ENCODE peak calls at places on chromosomes 3 and 15, in eight cellular contexts. F is Calu3; I is cardiac fibroblast; C is osteoblast; O is iPS-NIHi11; T is progenitor cell of endocrine pancreas; U is osteocyte; E is CD8-positive, alpha-beta T cell. Y is an unnamed sample.

GRCh38 chr15:89171136-89172072 is 50.0 kb downstream of the RLBP1 start:
- DNase-seq in F (peak), I (peak), C (peak), O (peak), T (peak), U (no peak), E (no peak), Y (peak)

GRCh38 chr3:12379640-12380407 is 91.0 kb downstream of the PPARG start:
- DNase-seq in F (no peak), I (no peak), C (no peak), O (no peak), T (no peak), U (no peak), E (no peak), Y (no peak)

GRCh38 chr15:72161351-72162132 is 36.0 kb downstream of the GRAMD2A start:
- DNase-seq in F (no peak), I (no peak), C (peak), O (no peak), T (no peak), U (peak), E (no peak), Y (no peak)

GRCh38 chr3:192958219-192958872 is 40.7 kb upstream of the MB21D2 start:
- DNase-seq in F (no peak), I (no peak), C (no peak), O (no peak), T (no peak), U (no peak), E (no peak), Y (no peak)

GRCh38 chr15:63501256-63502089 is 2.9 kb upstream of the USP3 start:
- DNase-seq in F (peak), I (peak), C (peak), O (peak), T (no peak), U (peak), E (no peak), Y (peak)

GRCh38 chr3:183381673-183382072 is 46.7 kb downstream of the MCF2L2 start:
- DNase-seq in F (no peak), I (no peak), C (no peak), O (no peak), T (no peak), U (no peak), E (no peak), Y (no peak)

GRCh38 chr15:69559440-69560215 is 107.0 kb downstream of the RPLP1 start:
- DNase-seq in F (no peak), I (peak), C (peak), O (no peak), T (no peak), U (no peak), E (no peak), Y (no peak)

GRCh38 chr3:132253262-132253878 is 63.8 kb upstream of the ACP3 start:
- DNase-seq in F (peak), I (peak), C (peak), O (peak), T (no peak), U (no peak), E (no peak), Y (no peak)

GRCh38 chr3:141241248-141242034 is 9.8 kb downstream of the PXYLP1 start:
- DNase-seq in F (no peak), I (peak), C (no peak), O (no peak), T (no peak), U (peak), E (no peak), Y (no peak)

GRCh38 chr3:13623101-13623654 is 74.3 kb downstream of the FBLN2 start:
- DNase-seq in F (no peak), I (peak), C (peak), O (no peak), T (no peak), U (no peak), E (no peak), Y (no peak)

GRCh38 chr15:83929619-83930018 is 275.7 kb downstream of the ADAMTSL3 start:
- DNase-seq in F (no peak), I (no peak), C (no peak), O (no peak), T (no peak), U (no peak), E (no peak), Y (no peak)

GRCh38 chr3:143280984-143281383 is 161.4 kb downstream of the CHST2 start:
- DNase-seq in F (no peak), I (no peak), C (no peak), O (no peak), T (no peak), U (no peak), E (no peak), Y (no peak)

GRCh38 chr3:4994823-4995499 is 15.7 kb downstream of the BHLHE40 start:
- DNase-seq in F (peak), I (peak), C (peak), O (no peak), T (no peak), U (peak), E (no peak), Y (no peak)

GRCh38 chr3:146052791-146053310 is 108.1 kb downstream of the PLOD2 start:
- DNase-seq in F (no peak), I (no peak), C (no peak), O (no peak), T (no peak), U (no peak), E (no peak), Y (no peak)

GRCh38 chr15:33132722-33133345 is 61.7 kb downstream of the FMN1 start:
- DNase-seq in F (peak), I (peak), C (peak), O (peak), T (peak), U (no peak), E (no peak), Y (no peak)

GRCh38 chr3:13114811-13115615 is 41.8 kb upstream of the IQSEC1 start:
- DNase-seq in F (no peak), I (no peak), C (peak), O (no peak), T (no peak), U (no peak), E (no peak), Y (no peak)

GRCh38 chr3:115341208-115341607 is 194.1 kb upstream of the ZBTB20 start:
- DNase-seq in F (peak), I (peak), C (peak), O (no peak), T (no peak), U (no peak), E (no peak), Y (no peak)

GRCh38 chr3:49017978-49018706 is at the start of gene DALRD3:
- DNase-seq in F (peak), I (peak), C (peak), O (peak), T (peak), U (no peak), E (no peak), Y (peak)

GRCh38 chr15:63041982-63042878 is at the start of gene TPM1:
- DNase-seq in F (peak), I (peak), C (peak), O (peak), T (peak), U (peak), E (no peak), Y (peak)

GRCh38 chr15:59249816-59250215 is 43.2 kb downstream of the LDHAL6B start:
- DNase-seq in F (peak), I (no peak), C (no peak), O (no peak), T (no peak), U (no peak), E (no peak), Y (no peak)

GRCh38 chr15:58840048-58840447 is 68.9 kb downstream of the MINDY2 start:
- DNase-seq in F (peak), I (peak), C (no peak), O (no peak), T (no peak), U (no peak), E (no peak), Y (no peak)

GRCh38 chr15:62163397-62163796 is 1.7 kb downstream of the C2CD4B start:
- DNase-seq in F (no peak), I (no peak), C (no peak), O (no peak), T (no peak), U (no peak), E (no peak), Y (no peak)

GRCh38 chr3:10757821-10758130 is 58.3 kb upstream of the SLC6A11 start:
- DNase-seq in F (no peak), I (no peak), C (no peak), O (no peak), T (no peak), U (no peak), E (no peak), Y (no peak)

GRCh38 chr15:73965094-73965729 is 26.9 kb downstream of the STOML1 start:
- DNase-seq in F (no peak), I (no peak), C (no peak), O (peak), T (no peak), U (no peak), E (no peak), Y (peak)

GRCh38 chr3:50662408-50662807 is 12.3 kb upstream of the DOCK3 start:
- DNase-seq in F (no peak), I (no peak), C (no peak), O (no peak), T (no peak), U (no peak), E (no peak), Y (peak)

GRCh38 chr15:70140543-70141375 is 43.0 kb upstream of the TLE3 start:
- DNase-seq in F (peak), I (peak), C (no peak), O (peak), T (no peak), U (no peak), E (no peak), Y (peak)

GRCh38 chr3:160677459-160677901 is 520 bp downstream of the ARL14 start:
- DNase-seq in F (peak), I (no peak), C (no peak), O (peak), T (no peak), U (no peak), E (no peak), Y (peak)

GRCh38 chr3:75329713-75330112 is 334.4 kb upstream of the FRG2C start:
- DNase-seq in F (no peak), I (no peak), C (no peak), O (no peak), T (no peak), U (no peak), E (no peak), Y (no peak)

GRCh38 chr3:144362126-144362525 is 390.5 kb downstream of the DIPK2A start:
- DNase-seq in F (peak), I (no peak), C (no peak), O (no peak), T (no peak), U (no peak), E (no peak), Y (no peak)

GRCh38 chr3:178802993-178803693 is 266.9 kb downstream of the KCNMB2 start:
- DNase-seq in F (no peak), I (no peak), C (no peak), O (no peak), T (no peak), U (no peak), E (no peak), Y (no peak)

GRCh38 chr3:9862391-9863235 is 17.4 kb downstream of the CIDEC start:
- DNase-seq in F (peak), I (peak), C (peak), O (peak), T (peak), U (no peak), E (peak), Y (peak)

GRCh38 chr15:42929449-42929848 is 8.9 kb upstream of the TTBK2 start:
- DNase-seq in F (no peak), I (no peak), C (no peak), O (no peak), T (no peak), U (no peak), E (no peak), Y (no peak)

GRCh38 chr3:25428003-25428861 is at the start of gene RARB:
- DNase-seq in F (peak), I (peak), C (peak), O (peak), T (peak), U (peak), E (no peak), Y (peak)

GRCh38 chr3:127783166-127783565 is 39.1 kb downstream of the MGLL start:
- DNase-seq in F (no peak), I (no peak), C (no peak), O (no peak), T (no peak), U (no peak), E (no peak), Y (no peak)

GRCh38 chr3:72652395-72652794 is 195.8 kb downstream of the SHQ1 start:
- DNase-seq in F (no peak), I (no peak), C (no peak), O (no peak), T (no peak), U (no peak), E (no peak), Y (no peak)

GRCh38 chr3:128568602-128569490 is 75.8 kb upstream of the GATA2 start:
- DNase-seq in F (no peak), I (no peak), C (peak), O (no peak), T (no peak), U (no peak), E (no peak), Y (no peak)

GRCh38 chr3:47409284-47409683 is 28.5 kb downstream of the PTPN23 start:
- DNase-seq in F (no peak), I (no peak), C (no peak), O (no peak), T (no peak), U (no peak), E (no peak), Y (no peak)

Y was measured in WTC11.